ENCODE peak calls at places on chromosomes 1 and 21, in seven cellular contexts. G, Z, W, Y, A, P and S are unnamed samples.

GRCh38 chr1:167474191-167474641 is 44.1 kb downstream of the CD247 start:
- DNase-seq in A (no peak), P (no peak), G (no peak), Z (no peak), Y (no peak), W (no peak), S (no peak)

GRCh38 chr1:65762081-65762862 is 30.4 kb upstream of the PDE4B start:
- DNase-seq in P (no peak), Y (no peak), Z (no peak), A (no peak), G (no peak), W (no peak), S (peak; percentile 10)

GRCh38 chr1:163535401-163535800 is 213.6 kb downstream of the NUF2 start:
- DNase-seq in Z (no peak), G (no peak), W (no peak), Y (no peak), P (no peak), A (no peak), S (no peak)

GRCh38 chr1:207495816-207496792 is at the start of gene CR1:
- DNase-seq in P (peak; percentile 72), Z (no peak), W (no peak), Y (peak; percentile 22), A (peak; percentile 73), G (no peak), S (peak; percentile 21)

GRCh38 chr1:54459140-54459539 is 52.9 kb upstream of the SSBP3 start:
- DNase-seq in P (no peak), G (no peak), Y (no peak), A (no peak), W (no peak), Z (no peak), S (no peak)

GRCh38 chr1:36161656-36162531 is 5.9 kb downstream of the MAP7D1 start:
- DNase-seq in P (no peak), A (peak; percentile 77), Z (no peak), W (no peak), G (no peak), Y (peak; percentile 42), S (no peak)

GRCh38 chr1:17273096-17273495 is 24.2 kb downstream of the PADI3 start:
- DNase-seq in Y (no peak), P (no peak), Z (no peak), W (no peak), A (no peak), G (no peak), S (no peak)

GRCh38 chr21:36321325-36322082 is 1.5 kb downstream of the MORC3 start:
- DNase-seq in W (no peak), Z (no peak), Y (no peak), P (no peak), G (no peak), A (no peak), S (peak; percentile 31)

GRCh38 chr1:228349701-228350171 is 56.9 kb downstream of the TRIM11 start:
- DNase-seq in A (no peak), Z (no peak), G (no peak), P (peak; percentile 49), Y (no peak), W (no peak), S (no peak)

GRCh38 chr1:175124842-175125241 is 57.2 kb downstream of the TNN start:
- DNase-seq in G (no peak), Z (no peak), Y (no peak), A (no peak), W (no peak), P (no peak), S (no peak)

GRCh38 chr1:30872033-30872947 is 36.3 kb downstream of the SDC3 start:
- DNase-seq in Y (no peak), P (no peak), W (no peak), Z (no peak), A (peak; percentile 62), G (no peak), S (peak; percentile 74)

GRCh38 chr1:108831225-108831624 is 25.7 kb downstream of the AKNAD1 start:
- DNase-seq in P (no peak), W (no peak), A (no peak), G (peak; percentile 41), Y (no peak), Z (peak; percentile 81), S (no peak)

GRCh38 chr1:50644447-50645105 is 221.3 kb upstream of the DMRTA2 start:
- DNase-seq in G (no peak), Y (no peak), W (no peak), Z (no peak), P (no peak), A (no peak), S (no peak)

GRCh38 chr1:93735722-93736121 is 54.1 kb upstream of the BCAR3 start:
- DNase-seq in W (no peak), Y (no peak), G (no peak), P (no peak), A (no peak), Z (no peak), S (no peak)

GRCh38 chr1:246748867-246749266 is 24.7 kb downstream of the SCCPDH start:
- DNase-seq in P (no peak), Z (no peak), A (no peak), G (no peak), Y (no peak), W (no peak), S (no peak)

GRCh38 chr1:81213279-81213678 is 587.5 kb upstream of the ADGRL2 start:
- DNase-seq in W (no peak), P (no peak), G (no peak), A (no peak), Z (no peak), Y (no peak), S (peak; percentile 4)

GRCh38 chr1:50930965-50931737 is 28.9 kb downstream of the FAF1 start:
- DNase-seq in W (no peak), Z (no peak), Y (no peak), G (no peak), A (no peak), P (no peak), S (no peak)

GRCh38 chr1:104906141-104906540 is 1156.4 kb downstream of the AMY1C start:
- DNase-seq in Z (no peak), A (no peak), G (no peak), Y (no peak), P (no peak), W (no peak), S (no peak)

GRCh38 chr1:208461680-208462079 is 217.5 kb upstream of the PLXNA2 start:
- DNase-seq in P (no peak), G (no peak), W (no peak), Z (no peak), Y (no peak), A (peak; percentile 10), S (peak; percentile 59)